ENCODE peak calls at places on chromosomes 7 and 10, in four cellular contexts. One of them, this sample, is unnamed.

GRCh38 chr7:147670759-147671158 is 919.8 kb upstream of the C7orf33 start:
- DNase-seq in cardiac fibroblast: no peak
- DNase-seq in psoas muscle: no peak
- DNase-seq in CD8-positive, alpha-beta T cell: no peak
- DNase-seq in this sample: no peak

GRCh38 chr7:17622443-17622842 is 317.9 kb downstream of the SNX13 start:
- DNase-seq in psoas muscle: no peak
- DNase-seq in cardiac fibroblast: no peak
- DNase-seq in CD8-positive, alpha-beta T cell: no peak
- DNase-seq in this sample: no peak

GRCh38 chr10:10644317-10645111 is 373.2 kb upstream of the CELF2 start:
- DNase-seq in CD8-positive, alpha-beta T cell: no peak
- DNase-seq in psoas muscle: no peak
- DNase-seq in cardiac fibroblast: peak
- DNase-seq in this sample: no peak

GRCh38 chr7:92740713-92741126 is 95.7 kb downstream of the CDK6 start:
- DNase-seq in psoas muscle: no peak
- DNase-seq in CD8-positive, alpha-beta T cell: no peak
- DNase-seq in cardiac fibroblast: peak
- DNase-seq in this sample: peak

GRCh38 chr7:112876877-112877276 is 86.7 kb upstream of the TMEM168 start:
- DNase-seq in cardiac fibroblast: peak
- DNase-seq in psoas muscle: no peak
- DNase-seq in CD8-positive, alpha-beta T cell: no peak
- DNase-seq in this sample: no peak

GRCh38 chr7:99038086-99038855 is 105.6 kb downstream of the SMURF1 start:
- DNase-seq in psoas muscle: no peak
- DNase-seq in cardiac fibroblast: no peak
- DNase-seq in CD8-positive, alpha-beta T cell: no peak
- DNase-seq in this sample: no peak

GRCh38 chr10:17062493-17063487 is 66.8 kb downstream of the CUBN start:
- DNase-seq in CD8-positive, alpha-beta T cell: no peak
- DNase-seq in cardiac fibroblast: peak
- DNase-seq in psoas muscle: peak
- DNase-seq in this sample: peak

GRCh38 chr7:63067897-63068585 is 930.6 kb upstream of the ZNF722 start:
- DNase-seq in cardiac fibroblast: no peak
- DNase-seq in psoas muscle: no peak
- DNase-seq in CD8-positive, alpha-beta T cell: no peak
- DNase-seq in this sample: no peak

GRCh38 chr10:132114953-132115520 is 49.3 kb downstream of the JAKMIP3 start:
- DNase-seq in psoas muscle: no peak
- DNase-seq in cardiac fibroblast: no peak
- DNase-seq in CD8-positive, alpha-beta T cell: no peak
- DNase-seq in this sample: no peak

GRCh38 chr10:5585517-5586222 is 60.9 kb downstream of the CALML3 start:
- DNase-seq in psoas muscle: no peak
- DNase-seq in CD8-positive, alpha-beta T cell: no peak
- DNase-seq in cardiac fibroblast: no peak
- DNase-seq in this sample: no peak

GRCh38 chr10:70898687-70899086 is 10.3 kb upstream of the PCBD1 start:
- DNase-seq in cardiac fibroblast: no peak
- DNase-seq in psoas muscle: no peak
- DNase-seq in CD8-positive, alpha-beta T cell: no peak
- DNase-seq in this sample: no peak

GRCh38 chr10:87842776-87843497 is 20.4 kb downstream of the KLLN start:
- DNase-seq in psoas muscle: no peak
- DNase-seq in CD8-positive, alpha-beta T cell: no peak
- DNase-seq in cardiac fibroblast: peak
- DNase-seq in this sample: peak

GRCh38 chr10:86376852-86377796 is 10.5 kb upstream of the GRID1 start:
- DNase-seq in cardiac fibroblast: peak
- DNase-seq in psoas muscle: peak
- DNase-seq in CD8-positive, alpha-beta T cell: peak
- DNase-seq in this sample: peak

GRCh38 chr10:132643709-132644543 is 106.3 kb downstream of the INPP5A start:
- DNase-seq in psoas muscle: peak
- DNase-seq in CD8-positive, alpha-beta T cell: no peak
- DNase-seq in cardiac fibroblast: no peak
- DNase-seq in this sample: no peak

GRCh38 chr7:97499204-97499603 is 232.7 kb upstream of the TAC1 start:
- DNase-seq in psoas muscle: no peak
- DNase-seq in cardiac fibroblast: peak
- DNase-seq in CD8-positive, alpha-beta T cell: no peak
- DNase-seq in this sample: peak

GRCh38 chr10:48932831-48933670 is 6.6 kb downstream of the LRRC18 start:
- DNase-seq in CD8-positive, alpha-beta T cell: no peak
- DNase-seq in psoas muscle: no peak
- DNase-seq in cardiac fibroblast: no peak
- DNase-seq in this sample: no peak

This sample was measured in HFFc6.